ENCODE peak calls at places on chromosome 16, in ten cellular contexts. One of them, this sample, is unnamed.

GRCh38 chr16:87956771-87957279 is 5.6 kb downstream of the BANP start:
- DNase-seq in left kidney: peak
- DNase-seq in DMS153: no peak
- DNase-seq in H7: peak
- DNase-seq in SK-N-MC: peak
- DNase-seq in NCI-H1417: no peak
- DNase-seq in IMR-90: peak
- DNase-seq in AG09319: no peak
- DNase-seq in progenitor cell of endocrine pancreas: no peak
- DNase-seq in neural crest cell: peak
- DNase-seq in this sample: no peak

GRCh38 chr16:54143934-54144333 is 142.7 kb downstream of the IRX3 start:
- DNase-seq in DMS153: no peak
- DNase-seq in SK-N-MC: no peak
- DNase-seq in neural crest cell: no peak
- DNase-seq in H7: no peak
- DNase-seq in progenitor cell of endocrine pancreas: no peak
- DNase-seq in left kidney: peak
- DNase-seq in AG09319: no peak
- DNase-seq in IMR-90: no peak
- DNase-seq in NCI-H1417: no peak
- DNase-seq in this sample: no peak

GRCh38 chr16:69187891-69188451 is 1.0 kb downstream of the SNTB2 start:
- DNase-seq in IMR-90: no peak
- DNase-seq in DMS153: no peak
- DNase-seq in H7: peak
- DNase-seq in AG09319: no peak
- DNase-seq in left kidney: peak
- DNase-seq in SK-N-MC: no peak
- DNase-seq in NCI-H1417: peak
- DNase-seq in neural crest cell: peak
- DNase-seq in progenitor cell of endocrine pancreas: peak
- DNase-seq in this sample: no peak

GRCh38 chr16:64997121-64997520 is 124.7 kb downstream of the CDH11 start:
- DNase-seq in H7: no peak
- DNase-seq in progenitor cell of endocrine pancreas: no peak
- DNase-seq in NCI-H1417: no peak
- DNase-seq in neural crest cell: no peak
- DNase-seq in left kidney: no peak
- DNase-seq in IMR-90: no peak
- DNase-seq in AG09319: no peak
- DNase-seq in SK-N-MC: no peak
- DNase-seq in DMS153: no peak
- DNase-seq in this sample: no peak

GRCh38 chr16:84928679-84929420 is 82.5 kb downstream of the ZDHHC7 start:
- DNase-seq in neural crest cell: no peak
- DNase-seq in progenitor cell of endocrine pancreas: no peak
- DNase-seq in SK-N-MC: no peak
- DNase-seq in AG09319: peak
- DNase-seq in IMR-90: peak
- DNase-seq in left kidney: no peak
- DNase-seq in NCI-H1417: no peak
- DNase-seq in DMS153: no peak
- DNase-seq in H7: no peak
- DNase-seq in this sample: no peak

GRCh38 chr16:67150058-67150832 is 553 bp downstream of the B3GNT9 start:
- DNase-seq in left kidney: peak
- DNase-seq in H7: peak
- DNase-seq in progenitor cell of endocrine pancreas: no peak
- DNase-seq in IMR-90: peak
- DNase-seq in SK-N-MC: no peak
- DNase-seq in DMS153: no peak
- DNase-seq in AG09319: no peak
- DNase-seq in NCI-H1417: peak
- DNase-seq in neural crest cell: peak
- DNase-seq in this sample: no peak

GRCh38 chr16:29736112-29736511 is 9.7 kb downstream of the C16orf54 start:
- DNase-seq in neural crest cell: no peak
- DNase-seq in SK-N-MC: no peak
- DNase-seq in left kidney: peak
- DNase-seq in progenitor cell of endocrine pancreas: no peak
- DNase-seq in NCI-H1417: no peak
- DNase-seq in IMR-90: no peak
- DNase-seq in AG09319: no peak
- DNase-seq in H7: peak
- DNase-seq in DMS153: no peak
- DNase-seq in this sample: no peak

GRCh38 chr16:15607700-15608396 is 35.1 kb downstream of the MARF1 start:
- DNase-seq in neural crest cell: no peak
- DNase-seq in NCI-H1417: no peak
- DNase-seq in progenitor cell of endocrine pancreas: no peak
- DNase-seq in IMR-90: peak
- DNase-seq in SK-N-MC: no peak
- DNase-seq in left kidney: no peak
- DNase-seq in H7: no peak
- DNase-seq in DMS153: peak
- DNase-seq in AG09319: no peak
- DNase-seq in this sample: no peak

GRCh38 chr16:53605356-53605755 is 98.3 kb downstream of the RPGRIP1L start:
- DNase-seq in progenitor cell of endocrine pancreas: no peak
- DNase-seq in SK-N-MC: no peak
- DNase-seq in AG09319: no peak
- DNase-seq in IMR-90: no peak
- DNase-seq in NCI-H1417: no peak
- DNase-seq in H7: no peak
- DNase-seq in DMS153: no peak
- DNase-seq in neural crest cell: no peak
- DNase-seq in left kidney: no peak
- DNase-seq in this sample: no peak

GRCh38 chr16:86303787-86304685 is 206.3 kb upstream of the FOXF1 start:
- DNase-seq in AG09319: no peak
- DNase-seq in SK-N-MC: no peak
- DNase-seq in neural crest cell: no peak
- DNase-seq in IMR-90: peak
- DNase-seq in NCI-H1417: no peak
- DNase-seq in H7: peak
- DNase-seq in progenitor cell of endocrine pancreas: no peak
- DNase-seq in DMS153: no peak
- DNase-seq in left kidney: peak
- DNase-seq in this sample: no peak

GRCh38 chr16:57483725-57484514 is 2.4 kb downstream of the DOK4 start:
- DNase-seq in neural crest cell: no peak
- DNase-seq in progenitor cell of endocrine pancreas: no peak
- DNase-seq in H7: no peak
- DNase-seq in IMR-90: no peak
- DNase-seq in DMS153: no peak
- DNase-seq in left kidney: peak
- DNase-seq in SK-N-MC: no peak
- DNase-seq in AG09319: no peak
- DNase-seq in NCI-H1417: no peak
- DNase-seq in this sample: no peak

GRCh38 chr16:11024333-11025053 is 80.1 kb downstream of the CLEC16A start:
- DNase-seq in IMR-90: no peak
- DNase-seq in progenitor cell of endocrine pancreas: no peak
- DNase-seq in NCI-H1417: no peak
- DNase-seq in left kidney: no peak
- DNase-seq in AG09319: no peak
- DNase-seq in SK-N-MC: no peak
- DNase-seq in DMS153: no peak
- DNase-seq in H7: no peak
- DNase-seq in neural crest cell: no peak
- DNase-seq in this sample: no peak

GRCh38 chr16:49600541-49600940 is 226.9 kb downstream of the C16orf78 start:
- DNase-seq in H7: no peak
- DNase-seq in progenitor cell of endocrine pancreas: no peak
- DNase-seq in left kidney: peak
- DNase-seq in DMS153: no peak
- DNase-seq in AG09319: no peak
- DNase-seq in NCI-H1417: no peak
- DNase-seq in IMR-90: no peak
- DNase-seq in SK-N-MC: no peak
- DNase-seq in neural crest cell: no peak
- DNase-seq in this sample: no peak

GRCh38 chr16:1964046-1964505 is 550 bp downstream of the RPS2 start:
- DNase-seq in NCI-H1417: no peak
- DNase-seq in progenitor cell of endocrine pancreas: no peak
- DNase-seq in IMR-90: no peak
- DNase-seq in left kidney: peak
- DNase-seq in DMS153: no peak
- DNase-seq in neural crest cell: no peak
- DNase-seq in AG09319: no peak
- DNase-seq in H7: no peak
- DNase-seq in SK-N-MC: no peak
- DNase-seq in this sample: no peak

This sample was measured in NCI-H2029.